ENCODE peak calls at places on chromosome X, in five cellular contexts. B is neural progenitor cell, K is IMR-90, A is endodermal cell, W is colonic mucosa. G is an unnamed sample. For H3K4me1, the result is how much of the 10 kb centered on the place peaks cover.

GRCh38 chrX:149962859-149963757 is 24.8 kb upstream of the EOLA2 start:
- DNase-seq in K (peak), W (peak), A (peak), B (peak), G (peak)

GRCh38 chrX:54820737-54821136 is 13.2 kb downstream of the MAGED2 start:
- DNase-seq in K (no peak), A (peak), B (no peak), W (no peak), G (no peak)

GRCh38 chrX:9729161-9729885 is 36.3 kb downstream of the GPR143 start:
- DNase-seq in W (no peak), A (no peak), K (no peak), B (no peak), G (no peak)

GRCh38 chrX:104136241-104137019 is 20.4 kb downstream of the SLC25A53 start:
- DNase-seq in A (peak), B (peak), W (peak), K (peak), G (peak)

GRCh38 chrX:36407886-36408285 is 488.4 kb downstream of the CFAP47 start:
- DNase-seq in A (no peak), K (no peak), B (no peak), W (no peak), G (no peak)

GRCh38 chrX:64306712-64307111 is 76.3 kb upstream of the ASB12 start:
- DNase-seq in A (no peak), B (no peak), W (no peak), K (no peak), G (no peak)

GRCh38 chrX:123833387-123833786 is 26.5 kb upstream of the XIAP start:
- DNase-seq in B (peak), K (peak), A (peak), W (peak), G (peak)

GRCh38 chrX:86066998-86067397 is 19.6 kb upstream of the CHM start:
- DNase-seq in A (no peak), K (no peak), B (no peak), W (no peak), G (peak)

GRCh38 chrX:119573840-119574393 is 446 bp upstream of the UBE2A start:
- DNase-seq in W (peak), B (no peak), K (peak), A (peak), G (peak)

GRCh38 chrX:129737921-129738320 is 858 bp upstream of the XPNPEP2 start:
- DNase-seq in W (no peak), K (peak), A (no peak), B (no peak), G (peak)

GRCh38 chrX:10050481-10050880 is 83.3 kb downstream of the CLDN34 start:
- DNase-seq in W (no peak), K (peak), A (peak), B (no peak), G (no peak)

GRCh38 chrX:10519761-10520160 is 100.6 kb downstream of the MID1 start:
- DNase-seq in K (peak), A (no peak), W (no peak), B (no peak), G (no peak)

GRCh38 chrX:134930501-134930900 is 60.3 kb upstream of the SMIM10 start:
- DNase-seq in B (no peak), K (no peak), W (no peak), A (no peak), G (no peak)

GRCh38 chrX:80216086-80216485 is 201.5 kb downstream of the TBX22 start:
- DNase-seq in K (no peak), A (no peak), W (no peak), B (no peak), G (no peak)

GRCh38 chrX:17854521-17854920 is 6.6 kb downstream of the RAI2 start:
- DNase-seq in B (no peak), W (no peak), A (no peak), K (no peak), G (no peak)

GRCh38 chrX:30865020-30865419 is 24.0 kb downstream of the TAB3 start:
- DNase-seq in W (no peak), A (peak), K (no peak), B (peak), G (peak)

GRCh38 chrX:41449615-41450014 is 2.5 kb downstream of the NYX start:
- DNase-seq in K (peak), A (no peak), W (no peak), B (no peak), G (peak)

GRCh38 chrX:105190252-105190853 is 30.1 kb downstream of the TEX13A start:
- DNase-seq in A (peak), B (peak), W (peak), K (peak), G (peak)

GRCh38 chrX:48833531-48834138 is 1.8 kb downstream of the PCSK1N start:
- DNase-seq in A (no peak), B (no peak), K (no peak), W (no peak), G (no peak)

GRCh38 chrX:57044226-57044625 is 48.9 kb upstream of the SPIN3 start:
- DNase-seq in W (no peak), A (no peak), B (no peak), K (no peak), G (no peak)

GRCh38 chrX:139803224-139803623 is 95.3 kb upstream of the MCF2 start:
- DNase-seq in B (no peak), K (no peak), A (no peak), W (no peak), G (no peak)

GRCh38 chrX:46712733-46713132 is 46.2 kb downstream of the SLC9A7 start:
- DNase-seq in A (no peak), B (no peak), W (no peak), K (no peak), G (peak)

GRCh38 chrX:46715997-46716396 is 42.9 kb downstream of the SLC9A7 start:
- DNase-seq in B (no peak), A (no peak), K (no peak), W (no peak), G (no peak)

GRCh38 chrX:46710927-46711623 is 47.8 kb downstream of the SLC9A7 start:
- DNase-seq in W (no peak), A (no peak), B (peak), K (no peak), G (no peak)

GRCh38 chrX:46715521-46715920 is 43.4 kb downstream of the SLC9A7 start:
- DNase-seq in W (no peak), B (no peak), K (no peak), A (no peak), G (no peak)

GRCh38 chrX:46713672-46714487 is 45.0 kb downstream of the SLC9A7 start:
- DNase-seq in W (no peak), B (no peak), A (no peak), K (peak), G (no peak)
- H3K4me3 ChIP-seq in W (no peak), B (no peak), A (no peak), K (no peak), G (no peak)

DNA sequence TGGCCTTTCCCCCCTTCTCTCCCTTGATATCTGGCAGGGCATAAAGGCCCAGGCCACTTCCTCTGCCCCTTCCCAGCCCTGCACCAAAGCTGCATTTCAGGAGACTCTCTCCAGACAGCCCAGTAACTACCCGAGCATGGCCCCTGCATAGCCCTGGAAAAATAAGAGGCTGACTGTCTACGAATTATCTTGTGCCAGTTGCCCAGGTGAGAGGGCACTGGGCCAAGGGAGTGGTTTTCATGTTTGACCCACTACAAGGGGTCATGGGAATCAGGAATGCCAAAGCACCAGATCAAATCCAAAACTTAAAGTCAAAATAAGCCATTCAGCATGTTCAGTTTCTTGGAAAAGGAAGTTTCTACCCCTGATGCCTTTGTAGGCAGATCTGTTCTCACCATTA is 183.8 kb downstream of the AR start:
- DNase-seq in K (no peak), W (no peak), A (no peak), B (no peak), G (no peak)
- H3K4me1 ChIP-seq in K (under half), W (under half), A (under half), B (under half), G (half or more)

GRCh38 chrX:47285762-47286320 is 53.0 kb downstream of the USP11 start:
- DNase-seq in B (no peak), W (no peak), A (no peak), K (peak), G (no peak)

GRCh38 chrX:47278684-47279083 is 45.9 kb downstream of the USP11 start:
- DNase-seq in W (no peak), B (no peak), K (peak), A (no peak), G (no peak)

DNA sequence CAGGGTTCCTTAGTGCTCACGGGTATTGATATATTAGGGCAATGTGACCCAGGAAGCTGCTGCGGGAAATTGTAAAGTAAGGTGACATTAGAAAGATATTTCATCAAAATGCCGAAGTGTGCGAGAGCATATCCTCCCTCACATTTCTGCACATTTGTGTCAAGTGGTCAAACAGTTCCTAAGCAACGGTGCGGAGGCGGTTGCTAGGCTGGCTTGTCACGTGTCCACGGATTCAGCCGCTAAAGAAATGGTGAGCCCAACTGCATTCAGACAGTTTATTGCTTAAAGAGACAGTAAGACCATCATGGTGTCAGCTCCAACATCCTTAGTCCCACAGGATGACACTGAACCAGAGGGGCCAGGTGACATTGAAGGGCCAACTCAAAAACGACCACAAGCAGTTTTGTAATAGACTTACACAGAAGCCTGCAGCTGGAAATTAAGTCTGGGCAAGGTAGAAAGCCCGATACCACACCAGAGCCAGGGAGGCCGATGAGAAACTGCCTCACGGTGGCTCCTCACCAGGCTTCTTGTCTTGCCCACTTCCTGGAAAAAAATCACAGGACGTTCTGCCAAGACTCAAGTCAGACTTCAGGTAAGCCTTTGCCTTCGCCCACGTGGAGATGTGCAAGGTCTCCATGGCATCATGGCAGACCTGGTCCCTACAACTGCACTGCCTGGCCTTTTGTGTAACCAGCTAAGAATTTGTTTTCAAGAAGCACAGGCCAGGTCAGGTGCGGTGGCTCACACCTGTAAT is 50.4 kb downstream of the USP11 start:
- DNase-seq in W (no peak), A (no peak), B (no peak), K (peak), G (no peak)
- H3K9ac ChIP-seq in W (no peak), A (no peak), B (no peak), K (no peak), G (no peak)

GRCh38 chrX:141405486-141405877 is 163.2 kb upstream of the SPANXC start:
- DNase-seq in B (no peak), A (no peak), K (no peak), W (no peak), G (no peak)
- H3K4me3 ChIP-seq in B (no peak), A (no peak), K (no peak), W (no peak), G (no peak)

G was measured in Karpas-422.